ENCODE peak calls at places on chromosomes 7 and 10, in four cellular contexts. M is sciatic nerve, H is fibroblast of the conjunctiva, C is astrocyte of the spinal cord. N is an unnamed sample.

GRCh38 chr7:102028206-102028826 is 210.9 kb downstream of the CUX1 start:
- DNase-seq in C (no peak), H (no peak), M (no peak), N (no peak)

GRCh38 chr7:98463837-98464557 is 63.1 kb upstream of the BAIAP2L1 start:
- DNase-seq in M (no peak), C (no peak), H (no peak), N (no peak)

GRCh38 chr7:53984776-53985175 is 557.4 kb upstream of the VSTM2A start:
- DNase-seq in M (no peak), C (no peak), H (no peak), N (no peak)

GRCh38 chr7:142188159-142188558 is 69.7 kb downstream of the PRSS58 start:
- DNase-seq in C (peak; percentile 22), H (no peak), M (no peak), N (no peak)

GRCh38 chr10:124152139-124152780 is 58.9 kb upstream of the CHST15 start:
- DNase-seq in C (peak; percentile 81), H (peak; percentile 69), M (peak; percentile 72), N (no peak)

GRCh38 chr7:120842131-120842621 is 15.8 kb downstream of the TSPAN12 start:
- DNase-seq in C (no peak), M (no peak), H (no peak), N (no peak)

GRCh38 chr10:114304017-114304565 is 65.0 kb downstream of the VWA2 start:
- DNase-seq in H (peak; percentile 71), C (peak; percentile 93), M (peak; percentile 92), N (peak; percentile 92)

GRCh38 chr10:95837783-95838182 is 70.0 kb upstream of the CC2D2B start:
- DNase-seq in C (no peak), M (no peak), H (no peak), N (no peak)

GRCh38 chr7:836429-836828 is 4.2 kb downstream of the SUN1 start:
- DNase-seq in C (peak; percentile 54), H (no peak), M (no peak), N (peak; percentile 87)

GRCh38 chr7:19707240-19707639 is 1.6 kb downstream of the POLR1F start:
- DNase-seq in M (no peak), C (peak; percentile 27), H (no peak), N (no peak)

GRCh38 chr7:152330827-152331226 is 105.0 kb downstream of the KMT2C start:
- DNase-seq in H (no peak), M (no peak), C (no peak), N (no peak)

GRCh38 chr7:82051641-82052040 is 281.8 kb upstream of the HGF start:
- DNase-seq in H (no peak), C (no peak), M (no peak), N (no peak)

GRCh38 chr10:68144709-68145108 is 35.4 kb downstream of the MYPN start:
- DNase-seq in C (no peak), M (no peak), H (no peak), N (no peak)

GRCh38 chr7:92331508-92331907 is 85.7 kb downstream of the ANKIB1 start:
- DNase-seq in M (no peak), H (no peak), C (no peak), N (no peak)

GRCh38 chr10:47368431-47369180 is 15.5 kb downstream of the ZNF488 start:
- DNase-seq in H (no peak), C (no peak), M (peak; percentile 34), N (no peak)

GRCh38 chr10:95450188-95450587 is 111.0 kb downstream of the SORBS1 start:
- DNase-seq in H (no peak), C (no peak), M (no peak), N (no peak)

GRCh38 chr7:1071731-1072254 is 16.1 kb upstream of the GPER1 start:
- DNase-seq in C (no peak), H (no peak), M (no peak), N (no peak)

N was measured in posterior cingulate gyrus.